ENCODE peak calls at places on chromosome 21, in six cellular contexts. One of them, this sample, is unnamed.

GRCh38 chr21:17911628-17912027 is 92.5 kb upstream of the C21orf91 start:
- DNase-seq in heart right ventricle: no peak
- DNase-seq in transverse colon: no peak
- DNase-seq in nephron progenitor cell: no peak
- DNase-seq in AG09319: no peak
- DNase-seq in Peyer's patch: no peak
- DNase-seq in this sample: peak

GRCh38 chr21:27545754-27546349 is 579.0 kb upstream of the ADAMTS5 start:
- DNase-seq in heart right ventricle: no peak
- DNase-seq in transverse colon: no peak
- DNase-seq in nephron progenitor cell: no peak
- DNase-seq in AG09319: no peak
- DNase-seq in Peyer's patch: no peak
- DNase-seq in this sample: no peak

GRCh38 chr21:27525780-27526179 is 558.9 kb upstream of the ADAMTS5 start:
- DNase-seq in heart right ventricle: no peak
- DNase-seq in transverse colon: no peak
- DNase-seq in nephron progenitor cell: no peak
- DNase-seq in AG09319: no peak
- DNase-seq in Peyer's patch: no peak
- DNase-seq in this sample: peak

GRCh38 chr21:16587671-16588379 is 858.0 kb downstream of the USP25 start:
- DNase-seq in heart right ventricle: no peak
- DNase-seq in transverse colon: no peak
- DNase-seq in nephron progenitor cell: no peak
- DNase-seq in AG09319: no peak
- DNase-seq in Peyer's patch: no peak
- DNase-seq in this sample: peak

GRCh38 chr21:26587621-26588260 is 14.7 kb upstream of the CYYR1 start:
- DNase-seq in heart right ventricle: no peak
- DNase-seq in transverse colon: no peak
- DNase-seq in nephron progenitor cell: no peak
- DNase-seq in AG09319: peak
- DNase-seq in Peyer's patch: no peak
- DNase-seq in this sample: peak

GRCh38 chr21:39088831-39089380 is 94.3 kb downstream of the PSMG1 start:
- DNase-seq in heart right ventricle: no peak
- DNase-seq in transverse colon: no peak
- DNase-seq in nephron progenitor cell: no peak
- DNase-seq in AG09319: no peak
- DNase-seq in Peyer's patch: peak
- DNase-seq in this sample: peak

GRCh38 chr21:25929859-25930520 is 195.2 kb downstream of the GABPA start:
- DNase-seq in heart right ventricle: no peak
- DNase-seq in transverse colon: no peak
- DNase-seq in nephron progenitor cell: no peak
- DNase-seq in AG09319: no peak
- DNase-seq in Peyer's patch: no peak
- DNase-seq in this sample: peak

GRCh38 chr21:39079617-39080016 is 103.6 kb downstream of the PSMG1 start:
- DNase-seq in heart right ventricle: peak
- DNase-seq in transverse colon: peak
- DNase-seq in nephron progenitor cell: no peak
- DNase-seq in AG09319: no peak
- DNase-seq in Peyer's patch: peak
- DNase-seq in this sample: no peak

GRCh38 chr21:26320541-26320940 is 150.0 kb upstream of the APP start:
- DNase-seq in heart right ventricle: no peak
- DNase-seq in transverse colon: no peak
- DNase-seq in nephron progenitor cell: no peak
- DNase-seq in AG09319: no peak
- DNase-seq in Peyer's patch: no peak
- DNase-seq in this sample: no peak

GRCh38 chr21:45148316-45149000 is 74.1 kb downstream of the ADARB1 start:
- DNase-seq in heart right ventricle: no peak
- DNase-seq in transverse colon: no peak
- DNase-seq in nephron progenitor cell: no peak
- DNase-seq in AG09319: no peak
- DNase-seq in Peyer's patch: no peak
- DNase-seq in this sample: no peak
- TF ChIP-seq CTCF in heart right ventricle: no peak
- TF ChIP-seq CTCF in transverse colon: no peak
- TF ChIP-seq CTCF in nephron progenitor cell: no peak
- TF ChIP-seq CTCF in AG09319: no peak
- TF ChIP-seq CTCF in Peyer's patch: no peak
- TF ChIP-seq CTCF in this sample: no peak

GRCh38 chr21:45926281-45926680 is 55.3 kb upstream of the COL6A1 start:
- DNase-seq in heart right ventricle: no peak
- DNase-seq in transverse colon: no peak
- DNase-seq in nephron progenitor cell: no peak
- DNase-seq in AG09319: no peak
- DNase-seq in Peyer's patch: no peak
- DNase-seq in this sample: peak

GRCh38 chr21:45921917-45922316 is 59.7 kb upstream of the COL6A1 start:
- DNase-seq in heart right ventricle: no peak
- DNase-seq in transverse colon: no peak
- DNase-seq in nephron progenitor cell: no peak
- DNase-seq in AG09319: no peak
- DNase-seq in Peyer's patch: no peak
- DNase-seq in this sample: no peak

GRCh38 chr21:45920824-45921600 is 60.6 kb upstream of the COL6A1 start:
- DNase-seq in heart right ventricle: no peak
- DNase-seq in transverse colon: no peak
- DNase-seq in nephron progenitor cell: no peak
- DNase-seq in AG09319: no peak
- DNase-seq in Peyer's patch: no peak
- DNase-seq in this sample: peak

GRCh38 chr21:45922648-45923047 is 58.9 kb upstream of the COL6A1 start:
- DNase-seq in heart right ventricle: no peak
- DNase-seq in transverse colon: no peak
- DNase-seq in nephron progenitor cell: no peak
- DNase-seq in AG09319: no peak
- DNase-seq in Peyer's patch: no peak
- DNase-seq in this sample: no peak

GRCh38 chr21:45923146-45923545 is 58.4 kb upstream of the COL6A1 start:
- DNase-seq in heart right ventricle: peak
- DNase-seq in transverse colon: peak
- DNase-seq in nephron progenitor cell: peak
- DNase-seq in AG09319: peak
- DNase-seq in Peyer's patch: peak
- DNase-seq in this sample: peak
- TF ChIP-seq CTCF in heart right ventricle: peak
- TF ChIP-seq CTCF in transverse colon: peak
- TF ChIP-seq CTCF in nephron progenitor cell: peak
- TF ChIP-seq CTCF in AG09319: peak
- TF ChIP-seq CTCF in Peyer's patch: peak
- TF ChIP-seq CTCF in this sample: peak

GRCh38 chr21:42513985-42514882 is 582 bp downstream of the SLC37A1 start:
- DNase-seq in heart right ventricle: peak
- DNase-seq in transverse colon: peak
- DNase-seq in nephron progenitor cell: peak
- DNase-seq in AG09319: no peak
- DNase-seq in Peyer's patch: peak
- DNase-seq in this sample: peak
- TF ChIP-seq CTCF in heart right ventricle: no peak
- TF ChIP-seq CTCF in transverse colon: no peak
- TF ChIP-seq CTCF in nephron progenitor cell: no peak
- TF ChIP-seq CTCF in AG09319: no peak
- TF ChIP-seq CTCF in Peyer's patch: no peak
- TF ChIP-seq CTCF in this sample: no peak

GRCh38 chr21:19832551-19832950 is 1165.7 kb upstream of the NCAM2 start:
- DNase-seq in heart right ventricle: no peak
- DNase-seq in transverse colon: no peak
- DNase-seq in nephron progenitor cell: no peak
- DNase-seq in AG09319: no peak
- DNase-seq in Peyer's patch: no peak
- DNase-seq in this sample: no peak
- TF ChIP-seq CTCF in heart right ventricle: no peak
- TF ChIP-seq CTCF in transverse colon: no peak
- TF ChIP-seq CTCF in nephron progenitor cell: no peak
- TF ChIP-seq CTCF in AG09319: no peak
- TF ChIP-seq CTCF in Peyer's patch: no peak
- TF ChIP-seq CTCF in this sample: no peak

GRCh38 chr21:34242973-34243372 is 120.8 kb upstream of the KCNE2 start:
- DNase-seq in heart right ventricle: no peak
- DNase-seq in transverse colon: no peak
- DNase-seq in nephron progenitor cell: no peak
- DNase-seq in AG09319: no peak
- DNase-seq in Peyer's patch: no peak
- DNase-seq in this sample: no peak

GRCh38 chr21:34243562-34243961 is 120.2 kb upstream of the KCNE2 start:
- DNase-seq in heart right ventricle: no peak
- DNase-seq in transverse colon: peak
- DNase-seq in nephron progenitor cell: peak
- DNase-seq in AG09319: no peak
- DNase-seq in Peyer's patch: peak
- DNase-seq in this sample: peak
- TF ChIP-seq CTCF in heart right ventricle: no peak
- TF ChIP-seq CTCF in transverse colon: peak
- TF ChIP-seq CTCF in nephron progenitor cell: peak
- TF ChIP-seq CTCF in AG09319: peak
- TF ChIP-seq CTCF in Peyer's patch: peak
- TF ChIP-seq CTCF in this sample: peak

GRCh38 chr21:36704958-36705678 is 6.2 kb downstream of the SIM2 start:
- DNase-seq in heart right ventricle: no peak
- DNase-seq in transverse colon: no peak
- DNase-seq in nephron progenitor cell: no peak
- DNase-seq in AG09319: no peak
- DNase-seq in Peyer's patch: peak
- DNase-seq in this sample: no peak

GRCh38 chr21:36706482-36706852 is 7.6 kb downstream of the SIM2 start:
- DNase-seq in heart right ventricle: no peak
- DNase-seq in transverse colon: no peak
- DNase-seq in nephron progenitor cell: no peak
- DNase-seq in AG09319: no peak
- DNase-seq in Peyer's patch: peak
- DNase-seq in this sample: no peak

GRCh38 chr21:36704281-36704957 is 5.5 kb downstream of the SIM2 start:
- DNase-seq in heart right ventricle: no peak
- DNase-seq in transverse colon: no peak
- DNase-seq in nephron progenitor cell: no peak
- DNase-seq in AG09319: no peak
- DNase-seq in Peyer's patch: peak
- DNase-seq in this sample: no peak

GRCh38 chr21:36706951-36707762 is 8.2 kb downstream of the SIM2 start:
- DNase-seq in heart right ventricle: no peak
- DNase-seq in transverse colon: no peak
- DNase-seq in nephron progenitor cell: no peak
- DNase-seq in AG09319: no peak
- DNase-seq in Peyer's patch: peak
- DNase-seq in this sample: peak

GRCh38 chr21:36705679-36706481 is 7.0 kb downstream of the SIM2 start:
- DNase-seq in heart right ventricle: no peak
- DNase-seq in transverse colon: no peak
- DNase-seq in nephron progenitor cell: no peak
- DNase-seq in AG09319: no peak
- DNase-seq in Peyer's patch: peak
- DNase-seq in this sample: no peak
- TF ChIP-seq CTCF in heart right ventricle: peak
- TF ChIP-seq CTCF in transverse colon: no peak
- TF ChIP-seq CTCF in nephron progenitor cell: peak
- TF ChIP-seq CTCF in AG09319: peak
- TF ChIP-seq CTCF in Peyer's patch: no peak
- TF ChIP-seq CTCF in this sample: no peak

GRCh38 chr21:42012763-42013329 is 2.7 kb upstream of the ZBTB21 start:
- DNase-seq in heart right ventricle: no peak
- DNase-seq in transverse colon: peak
- DNase-seq in nephron progenitor cell: no peak
- DNase-seq in AG09319: no peak
- DNase-seq in Peyer's patch: no peak
- DNase-seq in this sample: no peak

GRCh38 chr21:42009831-42010506 is at the start of gene ZBTB21:
- DNase-seq in heart right ventricle: peak
- DNase-seq in transverse colon: peak
- DNase-seq in nephron progenitor cell: peak
- DNase-seq in AG09319: peak
- DNase-seq in Peyer's patch: peak
- DNase-seq in this sample: peak

GRCh38 chr21:42012344-42012743 is 2.2 kb upstream of the ZBTB21 start:
- DNase-seq in heart right ventricle: no peak
- DNase-seq in transverse colon: peak
- DNase-seq in nephron progenitor cell: no peak
- DNase-seq in AG09319: no peak
- DNase-seq in Peyer's patch: no peak
- DNase-seq in this sample: no peak

GRCh38 chr21:42009018-42009830 is 936 bp downstream of the ZBTB21 start:
- DNase-seq in heart right ventricle: peak
- DNase-seq in transverse colon: peak
- DNase-seq in nephron progenitor cell: peak
- DNase-seq in AG09319: peak
- DNase-seq in Peyer's patch: peak
- DNase-seq in this sample: peak

DNA sequence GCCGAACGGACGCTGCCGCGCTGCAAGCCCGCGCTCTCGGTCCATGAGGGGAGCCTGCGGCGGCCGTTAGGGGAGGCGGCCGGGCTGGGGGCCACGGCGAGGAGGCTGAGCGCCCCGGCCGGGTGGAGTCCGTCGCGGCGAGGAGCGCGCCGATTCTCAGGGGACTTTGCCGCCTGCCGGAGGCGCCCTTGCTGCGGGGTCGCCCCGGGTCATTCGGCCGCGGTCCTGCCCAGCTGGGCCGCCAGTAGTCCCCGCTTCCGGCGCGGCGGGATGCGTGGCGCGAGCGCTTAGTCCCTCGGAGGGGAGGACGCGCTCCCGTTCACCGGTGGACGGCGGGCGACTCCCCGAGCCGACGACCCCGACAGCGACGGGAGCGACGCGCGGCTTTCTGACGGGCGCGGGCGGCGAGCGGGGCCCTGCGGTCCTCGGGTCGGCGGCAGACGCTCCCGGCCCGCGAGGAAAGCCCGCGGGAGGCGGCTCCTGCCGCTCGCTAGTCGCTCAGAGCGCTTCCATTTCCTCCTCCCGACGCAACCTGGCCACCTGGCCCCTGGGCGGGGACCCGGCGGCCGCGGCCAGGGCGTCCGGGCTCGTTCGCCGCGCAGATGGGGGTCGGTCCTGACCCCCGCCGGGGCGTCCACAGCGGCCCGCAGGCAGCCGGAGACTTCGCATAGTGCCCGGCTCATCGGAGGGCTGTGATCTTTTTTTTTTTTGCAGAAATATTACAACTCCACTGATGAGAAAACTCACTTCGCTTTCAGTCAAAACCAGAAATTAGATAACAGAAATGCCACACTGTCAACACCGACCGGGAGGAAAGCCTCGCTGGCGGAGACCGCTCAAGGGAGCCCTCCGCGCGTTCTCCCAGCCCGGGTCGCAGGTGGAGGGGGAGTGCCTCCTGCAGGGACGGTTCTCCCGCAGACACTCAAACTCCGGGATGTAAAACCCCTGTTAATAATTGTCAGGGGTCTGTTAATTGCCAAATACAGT is 640 bp upstream of the ZBTB21 start:
- DNase-seq in heart right ventricle: peak
- DNase-seq in transverse colon: peak
- DNase-seq in nephron progenitor cell: peak
- DNase-seq in AG09319: no peak
- DNase-seq in Peyer's patch: peak
- DNase-seq in this sample: no peak
- TF ChIP-seq CTCF in heart right ventricle: peak
- TF ChIP-seq CTCF in transverse colon: no peak
- TF ChIP-seq CTCF in nephron progenitor cell: no peak
- TF ChIP-seq CTCF in AG09319: no peak
- TF ChIP-seq CTCF in Peyer's patch: peak
- TF ChIP-seq CTCF in this sample: no peak

GRCh38 chr21:31514598-31514997 is 144.9 kb upstream of the SOD1 start:
- DNase-seq in heart right ventricle: no peak
- DNase-seq in transverse colon: no peak
- DNase-seq in nephron progenitor cell: peak
- DNase-seq in AG09319: no peak
- DNase-seq in Peyer's patch: no peak
- DNase-seq in this sample: no peak
- TF ChIP-seq CTCF in heart right ventricle: no peak
- TF ChIP-seq CTCF in transverse colon: no peak
- TF ChIP-seq CTCF in nephron progenitor cell: no peak
- TF ChIP-seq CTCF in AG09319: no peak
- TF ChIP-seq CTCF in Peyer's patch: no peak
- TF ChIP-seq CTCF in this sample: no peak